ENCODE peak calls at places on chromosome X, in eight cellular contexts. S is astrocyte; Z is left lung; B is naive thymus-derived CD4-positive, alpha-beta T cell; W is right cardiac atrium; C is right lobe of liver; U is GM12878; L is breast epithelium. R is an unnamed sample. For H3K9me3, the result is how much of the 10 kb centered on the place peaks cover.

GRCh38 chrX:39652336-39652735 is 445.4 kb downstream of the BCOR start:
- DNase-seq in S (no peak), Z (no peak), B (peak), W (no peak), C (no peak), U (no peak), L (no peak), R (no peak)

GRCh38 chrX:20252392-20253231 is 14.1 kb downstream of the RPS6KA3 start:
- DNase-seq in S (peak), Z (peak), B (peak), W (peak), C (peak), U (no peak), L (peak), R (peak)

GRCh38 chrX:15336023-15336413 is 695 bp upstream of the PIGA start:
- DNase-seq in S (peak), Z (peak), B (peak), W (no peak), C (no peak), U (no peak), L (no peak), R (peak)

GRCh38 chrX:12113321-12113720 is 25.0 kb upstream of the FRMPD4 start:
- DNase-seq in S (peak), Z (no peak), B (no peak), W (no peak), C (no peak), U (no peak), L (no peak), R (no peak)

GRCh38 chrX:110167952-110168451 is 149.9 kb downstream of the AMMECR1 start:
- DNase-seq in S (peak), Z (no peak), B (peak), W (no peak), C (no peak), U (no peak), L (no peak), R (peak)

GRCh38 chrX:143634701-143635442 is 1.0 kb downstream of the SLITRK4 start:
- DNase-seq in S (no peak), Z (no peak), B (no peak), W (no peak), C (no peak), U (no peak), L (no peak), R (no peak)

GRCh38 chrX:150649096-150649870 is 43.9 kb upstream of the MTMR1 start:
- DNase-seq in S (peak), Z (no peak), B (no peak), W (no peak), C (no peak), U (no peak), L (no peak), R (no peak)

GRCh38 chrX:55342533-55343501 is 78.1 kb upstream of the PAGE3 start:
- DNase-seq in S (no peak), Z (no peak), B (peak), W (peak), C (no peak), U (peak), L (no peak), R (no peak)

GRCh38 chrX:132576945-132577344 is 88.1 kb upstream of the MBNL3 start:
- DNase-seq in S (no peak), Z (no peak), B (no peak), W (no peak), C (no peak), U (no peak), L (no peak), R (no peak)

GRCh38 chrX:11209798-11210197 is 83.4 kb upstream of the AMELX start:
- DNase-seq in S (no peak), Z (no peak), B (no peak), W (no peak), C (no peak), U (no peak), L (no peak), R (no peak)

GRCh38 chrX:131068945-131069719 is 11.0 kb downstream of the ARHGAP36 start:
- DNase-seq in S (no peak), Z (no peak), B (no peak), W (no peak), C (no peak), U (no peak), L (no peak), R (no peak)

GRCh38 chrX:31423575-31424284 is 351.9 kb upstream of the FTHL17 start:
- DNase-seq in S (peak), Z (no peak), B (no peak), W (peak), C (no peak), U (no peak), L (no peak), R (no peak)

GRCh38 chrX:20445109-20445508 is 178.4 kb upstream of the RPS6KA3 start:
- DNase-seq in S (no peak), Z (no peak), B (no peak), W (no peak), C (no peak), U (no peak), L (no peak), R (no peak)

GRCh38 chrX:70437011-70437410 is 7.6 kb upstream of the DLG3 start:
- DNase-seq in S (no peak), Z (no peak), B (no peak), W (no peak), C (no peak), U (no peak), L (no peak), R (no peak)

GRCh38 chrX:94813541-94813940 is 1139.5 kb downstream of the FAM133A start:
- DNase-seq in S (no peak), Z (no peak), B (no peak), W (no peak), C (no peak), U (no peak), L (no peak), R (no peak)

GRCh38 chrX:118975831-118976598 is 1.6 kb downstream of the LONRF3 start:
- DNase-seq in S (no peak), Z (peak), B (peak), W (peak), C (peak), U (no peak), L (peak), R (peak)

GRCh38 chrX:66680451-66680850 is 41.6 kb upstream of the EDA2R start:
- DNase-seq in S (peak), Z (no peak), B (no peak), W (no peak), C (no peak), U (no peak), L (no peak), R (no peak)

GRCh38 chrX:20362268-20363002 is 95.7 kb upstream of the RPS6KA3 start:
- DNase-seq in S (peak), Z (no peak), B (no peak), W (no peak), C (no peak), U (no peak), L (no peak), R (no peak)

GRCh38 chrX:131853440-131853839 is 169.7 kb upstream of the STK26 start:
- DNase-seq in S (no peak), Z (no peak), B (no peak), W (no peak), C (no peak), U (no peak), L (no peak), R (no peak)

GRCh38 chrX:74133156-74133796 is 170.7 kb upstream of the ZCCHC13 start:
- DNase-seq in S (peak), Z (no peak), B (peak), W (no peak), C (no peak), U (peak), L (no peak), R (no peak)

GRCh38 chrX:145190801-145191389 is 56.4 kb upstream of the SPANXN1 start:
- DNase-seq in S (no peak), Z (no peak), B (no peak), W (no peak), C (no peak), U (no peak), L (no peak), R (no peak)

GRCh38 chrX:46662188-46662587 is 88.6 kb downstream of the CHST7 start:
- DNase-seq in S (no peak), Z (no peak), B (no peak), W (no peak), C (no peak), U (no peak), L (no peak), R (no peak)

GRCh38 chrX:31449975-31450374 is 378.1 kb upstream of the FTHL17 start:
- DNase-seq in S (peak), Z (no peak), B (no peak), W (no peak), C (no peak), U (no peak), L (no peak), R (no peak)

GRCh38 chrX:117510453-117510852 is 606.2 kb downstream of the KLHL13 start:
- DNase-seq in S (no peak), Z (no peak), B (no peak), W (no peak), C (no peak), U (no peak), L (no peak), R (no peak)

GRCh38 chrX:150958177-150958576 is 25.0 kb upstream of the HMGB3 start:
- DNase-seq in S (no peak), Z (no peak), B (no peak), W (no peak), C (no peak), U (no peak), L (no peak), R (no peak)

GRCh38 chrX:85619962-85620361 is 240.5 kb upstream of the POF1B start:
- DNase-seq in S (no peak), Z (no peak), B (no peak), W (no peak), C (no peak), U (no peak), L (no peak), R (no peak)

DNA sequence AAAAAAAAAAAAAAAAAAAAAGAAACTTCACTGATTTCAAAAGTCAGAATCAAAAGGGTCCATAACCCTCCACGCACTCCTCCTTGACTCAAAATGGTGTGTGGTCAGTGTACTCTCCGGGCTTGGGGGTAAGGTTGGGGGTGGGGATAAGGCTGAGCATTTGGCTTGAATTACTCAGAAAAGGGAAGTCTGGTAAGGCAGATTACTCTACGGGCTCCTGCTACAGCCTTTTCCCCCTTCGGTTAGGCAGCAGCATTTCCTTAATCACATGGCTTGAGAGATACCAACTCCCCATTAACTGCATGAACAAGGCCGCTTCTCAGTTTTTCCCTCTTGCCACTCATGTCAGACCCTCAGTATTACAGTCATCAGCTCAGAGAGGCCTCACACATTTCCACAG is 135.4 kb upstream of the DUSP21 start:
- DNase-seq in S (no peak), Z (no peak), B (no peak), W (no peak), C (no peak), U (no peak), L (no peak), R (no peak)
- H3K9me3 ChIP-seq in S (under half), Z (under half), B (under half), W (under half), C (under half), U (under half), L (under half), R (under half)

GRCh38 chrX:13151806-13152510 is 107.5 kb upstream of the FAM9C start:
- DNase-seq in S (peak), Z (no peak), B (peak), W (no peak), C (no peak), U (no peak), L (no peak), R (peak)
- H3K9me3 ChIP-seq in S (under half), Z (under half), B (under half), W (under half), C (under half), U (under half), L (under half), R (under half)

DNA sequence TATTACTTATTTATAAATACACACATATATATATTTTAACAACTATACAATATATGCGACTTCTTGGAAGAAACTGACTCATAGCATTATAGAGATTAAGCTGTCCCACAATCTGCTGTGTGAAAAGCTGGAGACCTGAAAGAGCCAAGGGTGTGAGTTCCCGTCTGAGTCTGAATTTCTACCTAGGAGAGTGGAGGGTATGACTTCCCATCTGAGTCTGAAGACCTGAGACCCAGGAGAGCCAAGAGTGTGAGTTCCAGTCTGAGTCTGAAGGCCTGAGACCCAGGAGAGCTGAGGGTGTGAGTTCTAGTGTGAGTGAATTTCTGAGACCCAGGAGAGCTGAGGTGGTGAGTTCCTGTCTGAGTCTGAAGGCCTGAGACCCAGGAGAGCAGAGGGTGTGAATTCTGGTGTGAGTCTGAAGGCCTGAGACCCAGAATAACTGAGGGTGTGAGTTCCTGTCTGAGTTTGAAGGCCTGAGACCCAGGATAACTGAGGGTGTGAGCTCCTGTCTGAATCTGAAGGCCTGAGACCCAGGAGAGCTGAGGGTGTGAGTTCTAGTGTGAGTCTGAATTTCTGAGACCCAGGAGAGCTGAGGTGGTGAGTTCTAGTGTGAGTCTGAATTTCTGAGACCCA is 8.9 kb upstream of the P2RY8 start:
- DNase-seq in S (no peak), Z (no peak), B (no peak), W (no peak), C (no peak), U (no peak), L (no peak), R (no peak)
- H3K9me3 ChIP-seq in S (under half), Z (under half), B (under half), W (under half), C (under half), U (under half), L (under half), R (under half)

DNA sequence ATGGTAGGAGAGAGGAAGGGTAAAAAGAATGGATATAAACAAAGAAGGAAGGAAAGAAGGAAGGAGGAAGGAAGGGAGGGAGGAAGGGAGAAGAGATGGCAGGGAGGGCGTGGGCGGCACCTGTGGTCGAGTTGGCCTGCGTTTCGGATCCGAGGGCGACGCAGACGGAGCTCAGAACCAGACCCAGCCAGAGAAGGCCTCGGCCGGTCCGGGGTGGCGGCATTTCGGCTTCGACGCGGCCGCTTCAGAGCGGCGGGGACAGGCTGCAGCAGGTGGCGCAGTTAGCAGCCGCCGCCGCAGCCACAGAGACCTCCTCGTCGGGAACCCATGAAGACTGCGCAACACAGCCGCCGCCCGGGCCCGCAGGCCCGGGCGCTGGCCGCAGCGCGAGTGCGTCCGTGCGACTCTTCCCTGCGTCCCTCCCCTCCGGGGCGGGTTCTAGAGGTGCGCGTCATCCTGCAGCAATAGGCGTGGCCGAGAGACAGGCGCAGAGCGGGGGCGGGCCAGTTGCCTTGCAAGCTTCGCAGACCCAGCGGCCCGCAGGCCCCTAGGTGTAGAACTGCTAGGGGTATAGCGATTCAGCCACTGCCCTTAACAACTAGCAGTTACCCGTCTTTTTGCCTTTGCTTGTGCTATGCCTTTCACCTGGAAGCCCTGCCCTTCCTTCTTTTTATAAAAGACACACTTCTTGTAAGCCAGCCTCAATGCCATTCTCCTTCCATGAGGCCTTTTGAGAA is at the start of gene IDS:
- DNase-seq in S (peak), Z (peak), B (peak), W (peak), C (peak), U (peak), L (peak), R (peak)
- H3K9me3 ChIP-seq in S (under half), Z (under half), B (under half), W (under half), C (under half), U (under half), L (under half), R (under half)